ENCODE peak calls at places on chromosome 20, in seven cellular contexts. I is NCI-H1105, B is GF-D8, P is cardiac fibroblast, F is activated T-cell treated with anti-CD3 and anti-CD28 coated beads for 48 hours, Y is GM23338, X is G401. C is an unnamed sample.
A peak's percentile ranks its signal among the peaks of the same experiment; 100 is the strongest.

GRCh38 chr20:30892704-30893345 is 364.6 kb upstream of the DEFB115 start:
- DNase-seq in I (no peak), B (no peak), P (peak; percentile 33), F (no peak), Y (peak; percentile 64), X (no peak), C (no peak)

GRCh38 chr20:36135821-36136220 is 18.7 kb upstream of the EPB41L1 start:
- DNase-seq in I (no peak), B (no peak), P (no peak), F (no peak), Y (no peak), X (no peak), C (no peak)

GRCh38 chr20:31972481-31973386 is 4.8 kb downstream of the XKR7 start:
- DNase-seq in I (no peak), B (no peak), P (peak; percentile 16), F (no peak), Y (peak; percentile 55), X (peak; percentile 77), C (no peak)

GRCh38 chr20:58567437-58567836 is 52.2 kb upstream of the APCDD1L start:
- DNase-seq in I (no peak), B (no peak), P (no peak), F (no peak), Y (no peak), X (no peak), C (no peak)

GRCh38 chr20:38249536-38250310 is 10.8 kb downstream of the KIAA1755 start:
- DNase-seq in I (no peak), B (no peak), P (no peak), F (no peak), Y (no peak), X (no peak), C (no peak)

GRCh38 chr20:51420111-51420510 is 122.4 kb downstream of the NFATC2 start:
- DNase-seq in I (no peak), B (no peak), P (peak; percentile 62), F (no peak), Y (no peak), X (no peak), C (no peak)

GRCh38 chr20:10679269-10679668 is 5.5 kb upstream of the JAG1 start:
- DNase-seq in I (no peak), B (no peak), P (peak; percentile 64), F (no peak), Y (no peak), X (no peak), C (no peak)

GRCh38 chr20:43938932-43939761 is 24.5 kb downstream of the TOX2 start:
- DNase-seq in I (no peak), B (peak; percentile 92), P (peak; percentile 100), F (no peak), Y (no peak), X (no peak), C (peak; percentile 89)

GRCh38 chr20:53865905-53866786 is 204.2 kb downstream of the BCAS1 start:
- DNase-seq in I (no peak), B (no peak), P (peak; percentile 82), F (no peak), Y (peak; percentile 67), X (peak; percentile 28), C (peak; percentile 27)